ENCODE peak calls at places on chromosomes 7 and 10, in six cellular contexts. C is astrocyte, J is AG04449, B is sigmoid colon, D is lower lobe of right lung, Y is colonic mucosa. N is an unnamed sample.

GRCh38 chr10:10816453-10816852 is 201.2 kb upstream of the CELF2 start:
- DNase-seq in C (peak), D (no peak), J (peak), B (no peak), Y (no peak), N (no peak)

GRCh38 chr10:130606001-130606405 is 469.8 kb downstream of the GLRX3 start:
- DNase-seq in C (no peak), B (no peak), Y (no peak), J (no peak), D (no peak), N (no peak)

GRCh38 chr10:88125766-88126165 is 262.3 kb downstream of the PTEN start:
- DNase-seq in Y (no peak), J (no peak), B (no peak), D (no peak), C (no peak), N (no peak)

GRCh38 chr7:46848944-46849343 is 733.0 kb downstream of the TNS3 start:
- DNase-seq in J (peak), B (no peak), D (no peak), C (peak), Y (no peak), N (no peak)

GRCh38 chr10:26278295-26278694 is 61.7 kb downstream of the GAD2 start:
- DNase-seq in Y (no peak), C (no peak), B (no peak), D (no peak), J (no peak), N (no peak)

GRCh38 chr10:79102056-79102874 is 33.5 kb downstream of the ZMIZ1 start:
- DNase-seq in J (no peak), D (no peak), B (peak), C (peak), Y (peak), N (no peak)

GRCh38 chr10:104424719-104425118 is 71.1 kb downstream of the CFAP58 start:
- DNase-seq in B (no peak), J (no peak), Y (no peak), C (no peak), D (no peak), N (no peak)

GRCh38 chr10:123786306-123786705 is 105.3 kb downstream of the CPXM2 start:
- DNase-seq in Y (peak), C (no peak), B (no peak), J (no peak), D (no peak), N (no peak)

GRCh38 chr7:416761-417624 is 102.7 kb downstream of the PDGFA start:
- DNase-seq in D (peak), J (no peak), B (peak), Y (no peak), C (no peak), N (peak)

GRCh38 chr10:101217450-101218281 is 11.6 kb downstream of the LBX1 start:
- DNase-seq in C (peak), J (no peak), Y (no peak), B (no peak), D (no peak), N (no peak)

GRCh38 chr10:5692476-5693358 is 8.1 kb downstream of the TASOR2 start:
- DNase-seq in J (no peak), C (peak), B (peak), Y (peak), D (peak), N (peak)

GRCh38 chr7:1459930-1460756 is 873 bp upstream of the MICALL2 start:
- DNase-seq in Y (no peak), C (no peak), B (peak), D (peak), J (no peak), N (no peak)

GRCh38 chr7:44157116-44158059 is 16.3 kb upstream of the MYL7 start:
- DNase-seq in Y (no peak), B (no peak), J (no peak), C (no peak), D (no peak), N (no peak)

GRCh38 chr10:18610517-18610916 is 40.9 kb downstream of the NSUN6 start:
- DNase-seq in J (peak), D (no peak), Y (peak), B (no peak), C (peak), N (no peak)

GRCh38 chr10:125799446-125799845 is 23.6 kb downstream of the UROS start:
- DNase-seq in B (no peak), C (no peak), J (no peak), D (no peak), Y (no peak), N (no peak)

GRCh38 chr7:150379590-150380379 is 655 bp downstream of the ZNF775 start:
- DNase-seq in J (no peak), C (no peak), B (peak), Y (peak), D (no peak), N (no peak)

GRCh38 chr10:5159126-5159525 is 25.8 kb downstream of the AKR1C8 start:
- DNase-seq in B (no peak), C (no peak), Y (no peak), J (no peak), D (no peak), N (no peak)

GRCh38 chr7:122885583-122886356 is 490 bp downstream of the CADPS2 start:
- DNase-seq in B (peak), Y (peak), J (no peak), C (peak), D (peak), N (peak)

GRCh38 chr10:67288688-67289410 is 363.0 kb downstream of the LRRTM3 start:
- DNase-seq in C (no peak), D (no peak), B (no peak), J (no peak), Y (no peak), N (no peak)

GRCh38 chr7:51026341-51026740 is 243.6 kb upstream of the GRB10 start:
- DNase-seq in J (no peak), C (no peak), D (no peak), B (no peak), Y (peak), N (peak)

GRCh38 chr10:74371696-74372095 is 220.7 kb downstream of the ADK start:
- DNase-seq in Y (no peak), J (no peak), C (peak), B (no peak), D (no peak), N (no peak)

GRCh38 chr10:99329891-99330674 is 927 bp downstream of the CNNM1 start:
- DNase-seq in Y (no peak), B (peak), C (no peak), J (no peak), D (peak), N (peak)

GRCh38 chr7:13989944-13990295 is 454 bp upstream of the ETV1 start:
- DNase-seq in Y (peak), C (no peak), B (no peak), D (no peak), J (no peak), N (no peak)

GRCh38 chr7:96021533-96021932 is 249.2 kb downstream of the DYNC1I1 start:
- DNase-seq in C (no peak), J (no peak), B (no peak), D (no peak), Y (no peak), N (no peak)

GRCh38 chr10:59434463-59435326 is 72.3 kb upstream of the FAM13C start:
- DNase-seq in C (peak), B (no peak), Y (no peak), J (no peak), D (no peak), N (no peak)

GRCh38 chr7:153886506-153887391 is 165.4 kb upstream of the DPP6 start:
- DNase-seq in B (peak), Y (no peak), J (no peak), C (no peak), D (no peak), N (no peak)

DNA sequence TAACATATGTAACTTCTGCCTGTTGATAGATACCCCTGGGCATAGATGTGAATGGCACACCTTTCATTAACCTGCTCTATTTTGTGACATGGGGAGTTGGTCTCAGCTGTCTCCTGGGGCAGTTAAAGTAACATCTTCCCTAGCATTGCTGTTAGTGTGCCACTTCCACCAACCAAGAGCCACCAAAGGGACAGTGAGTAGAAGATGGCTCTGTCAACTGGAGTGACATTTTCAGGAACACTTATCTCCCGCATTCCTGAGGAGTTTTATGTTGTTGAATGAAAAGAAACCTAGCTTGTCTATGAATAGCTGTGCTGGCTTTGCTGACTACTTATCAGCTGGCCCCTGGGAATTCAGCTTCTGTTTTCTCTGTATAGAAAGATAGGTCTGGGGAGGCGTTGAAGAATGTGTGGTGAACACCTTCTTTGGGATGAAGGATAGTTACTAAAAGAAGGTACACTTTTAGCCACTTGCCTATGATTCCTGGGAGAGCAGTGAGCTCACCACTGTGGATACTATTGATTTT is 7.4 kb downstream of the STARD3NL start:
- DNase-seq in Y (no peak), J (no peak), B (no peak), C (no peak), D (no peak), N (no peak)
- TF ChIP-seq CTCF in Y (no peak), J (no peak), B (no peak), C (no peak), D (no peak), N (no peak)

GRCh38 chr7:146232604-146233003 is 116.0 kb downstream of the CNTNAP2 start:
- DNase-seq in D (no peak), J (no peak), B (no peak), Y (no peak), C (no peak), N (no peak)

GRCh38 chr7:146235210-146235609 is 118.6 kb downstream of the CNTNAP2 start:
- DNase-seq in J (no peak), Y (no peak), C (no peak), D (no peak), B (no peak), N (no peak)
- H3K4me3 ChIP-seq in J (no peak), Y (no peak), C (no peak), D (no peak), B (no peak), N (no peak)

DNA sequence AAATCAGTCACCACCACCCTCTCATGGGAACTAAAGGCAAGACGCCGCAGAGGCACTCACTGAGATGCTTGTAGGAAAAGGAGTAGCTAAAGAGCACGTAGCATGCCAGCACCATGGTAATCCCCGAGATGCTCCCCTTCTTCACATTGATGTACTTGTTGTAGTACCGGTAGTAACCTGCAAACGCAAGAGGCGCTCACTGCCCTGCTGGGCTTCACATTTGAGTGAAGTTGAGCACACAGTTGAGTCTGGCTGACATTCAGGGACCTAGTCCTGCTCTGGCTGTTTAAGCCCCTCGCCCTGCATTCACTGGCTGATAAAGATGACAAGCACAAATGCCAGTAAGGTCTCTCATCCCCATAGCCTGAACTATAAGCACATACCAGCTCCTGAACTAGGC is 6.9 kb downstream of the ATP5MF start:
- DNase-seq in B (no peak), Y (no peak), D (no peak), J (no peak), C (no peak), N (no peak)
- TF ChIP-seq CTCF in B (no peak), Y (no peak), D (no peak), J (no peak), C (peak), N (no peak)

GRCh38 chr7:3300221-3300650 is 816 bp upstream of the SDK1 start:
- DNase-seq in B (peak), D (no peak), C (peak), J (no peak), Y (no peak), N (no peak)
- H3K4me3 ChIP-seq in B (peak), D (peak), C (peak), J (no peak), Y (peak), N (peak)

DNA sequence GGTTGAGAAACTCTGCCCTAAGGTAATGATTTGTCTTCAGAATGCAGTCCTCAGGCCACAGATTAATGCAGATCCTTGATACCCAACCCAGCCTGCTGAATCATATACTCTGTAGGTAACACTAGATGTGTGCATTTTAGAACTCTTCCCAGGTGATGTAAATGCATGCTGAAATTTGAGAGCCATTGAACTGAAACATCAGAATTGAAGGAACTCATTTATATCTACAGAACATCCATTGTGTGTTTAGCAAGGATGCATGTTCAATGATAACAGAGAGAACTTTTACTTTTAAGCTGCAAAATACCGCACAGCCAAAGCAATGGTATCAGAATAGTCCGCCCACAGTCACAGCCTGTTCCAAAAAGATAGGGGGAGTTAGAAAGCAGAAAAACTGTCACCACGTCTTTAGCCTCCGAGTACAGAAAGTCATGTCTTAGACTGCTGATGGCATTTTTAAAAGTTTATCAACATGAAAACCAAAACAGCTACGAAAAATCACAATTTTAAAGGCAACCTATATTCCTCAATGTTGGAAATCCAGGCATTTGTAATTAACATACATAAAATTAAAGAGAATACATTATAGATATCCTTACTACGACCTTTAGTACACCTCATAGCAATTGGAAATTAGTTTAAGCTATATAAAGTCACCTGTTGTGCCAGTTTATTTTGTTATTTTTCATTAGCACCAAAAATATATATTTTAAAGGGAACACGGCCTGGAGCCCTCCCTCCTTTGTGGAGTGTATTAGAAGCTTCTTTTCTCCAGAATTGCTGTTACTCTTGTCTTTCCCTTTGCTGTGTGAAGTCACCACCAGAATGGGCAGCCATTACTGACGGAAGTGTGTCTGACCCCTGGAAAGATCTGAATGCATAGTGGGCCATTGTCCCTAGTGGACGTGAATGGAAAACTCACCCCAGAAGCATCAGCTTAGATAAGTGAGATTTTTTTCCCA is 65.8 kb upstream of the PRKAR2B start:
- DNase-seq in B (no peak), C (no peak), D (no peak), J (no peak), Y (no peak), N (no peak)
- TF ChIP-seq CTCF in B (no peak), C (no peak), D (no peak), J (no peak), Y (no peak), N (no peak)

GRCh38 chr7:131556055-131556911 is at the start of gene PODXL:
- DNase-seq in D (peak), J (no peak), B (peak), C (peak), Y (peak), N (peak)

GRCh38 chr7:131553906-131554305 is 2.5 kb downstream of the PODXL start:
- DNase-seq in C (no peak), D (no peak), J (no peak), B (no peak), Y (no peak), N (no peak)

GRCh38 chr7:131556912-131557457 is 557 bp upstream of the PODXL start:
- DNase-seq in Y (no peak), D (no peak), J (no peak), C (no peak), B (no peak), N (no peak)

GRCh38 chr7:131555565-131556054 is 818 bp downstream of the PODXL start:
- DNase-seq in Y (no peak), C (no peak), B (peak), J (no peak), D (no peak), N (no peak)

GRCh38 chr7:131554880-131555516 is 1.4 kb downstream of the PODXL start:
- DNase-seq in D (no peak), Y (no peak), C (no peak), B (no peak), J (no peak), N (no peak)
- H3K4me3 ChIP-seq in D (peak), Y (peak), C (peak), B (peak), J (no peak), N (peak)

DNA sequence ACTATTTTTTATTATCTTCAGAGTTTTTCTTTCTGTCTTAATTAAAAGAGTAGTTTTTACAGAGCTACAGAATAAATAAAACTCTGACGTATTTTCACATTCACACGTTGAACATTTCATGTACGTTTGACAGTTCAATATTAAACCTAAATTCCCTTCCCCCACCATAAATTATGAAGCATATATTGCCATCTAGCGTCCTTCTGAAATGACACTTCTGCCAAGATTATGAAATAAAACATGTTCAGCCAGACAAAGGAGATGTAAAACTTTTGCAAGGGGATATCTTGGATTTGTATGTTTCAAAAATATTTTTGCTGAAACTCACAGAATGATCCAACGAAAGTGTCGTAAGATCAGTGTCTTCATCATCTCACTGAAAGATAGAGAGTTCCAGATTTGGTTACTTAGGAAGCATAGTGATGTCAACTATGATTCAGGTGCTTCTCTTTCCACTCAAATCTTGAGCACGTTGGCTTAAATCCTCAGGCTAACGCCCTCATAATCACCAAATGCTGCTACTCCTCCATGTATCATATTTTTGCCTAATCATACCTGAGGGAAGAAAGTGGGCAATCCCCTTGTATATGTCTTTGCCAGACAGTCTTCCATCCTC is 904.3 kb downstream of the XPNPEP1 start:
- DNase-seq in D (no peak), C (no peak), Y (no peak), B (no peak), J (no peak), N (no peak)
- TF ChIP-seq CTCF in D (no peak), C (no peak), Y (no peak), B (no peak), J (no peak), N (peak)

GRCh38 chr7:92133133-92133736 is 1.0 kb downstream of the CYP51A1 start:
- DNase-seq in C (peak), J (no peak), D (no peak), B (no peak), Y (peak), N (no peak)

GRCh38 chr7:92134271-92135099 is at the start of gene CYP51A1:
- DNase-seq in D (peak), J (peak), B (peak), C (peak), Y (peak), N (peak)

GRCh38 chr7:92131093-92131492 is 3.2 kb downstream of the CYP51A1 start:
- DNase-seq in Y (no peak), B (no peak), J (no peak), C (no peak), D (no peak), N (no peak)

GRCh38 chr7:92133737-92134270 is 473 bp downstream of the CYP51A1 start:
- DNase-seq in Y (peak), J (no peak), C (peak), D (peak), B (peak), N (peak)

DNA sequence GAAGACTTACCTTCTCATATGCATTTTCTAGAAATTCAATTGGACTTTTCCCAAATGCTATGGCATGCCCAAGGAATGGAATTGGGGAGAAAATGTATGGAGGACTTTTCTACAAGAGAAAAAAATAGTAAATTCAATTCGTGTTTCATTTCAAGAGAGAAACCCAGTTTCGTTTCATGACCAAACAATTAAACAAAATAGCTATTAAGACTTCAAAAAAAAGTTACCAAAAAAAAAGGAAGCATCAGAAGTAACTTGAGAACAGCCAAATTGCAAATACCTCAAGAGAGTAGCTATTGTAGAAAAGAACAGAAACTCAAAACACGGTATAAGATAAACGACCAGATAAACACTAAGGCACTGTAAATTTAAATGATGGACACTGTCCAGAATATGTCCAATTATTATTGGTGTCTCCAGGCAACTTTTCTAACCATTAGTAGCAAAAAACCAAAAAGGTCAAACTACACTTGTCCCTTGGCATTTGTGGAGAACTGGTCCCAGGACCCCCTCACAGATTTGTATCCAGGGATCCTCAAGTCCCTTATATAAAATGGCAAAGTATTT is 2.4 kb downstream of the CYP51A1 start:
- DNase-seq in J (no peak), B (no peak), Y (no peak), D (no peak), C (no peak), N (no peak)
- H3K4me3 ChIP-seq in J (no peak), B (no peak), Y (no peak), D (peak), C (no peak), N (peak)

DNA sequence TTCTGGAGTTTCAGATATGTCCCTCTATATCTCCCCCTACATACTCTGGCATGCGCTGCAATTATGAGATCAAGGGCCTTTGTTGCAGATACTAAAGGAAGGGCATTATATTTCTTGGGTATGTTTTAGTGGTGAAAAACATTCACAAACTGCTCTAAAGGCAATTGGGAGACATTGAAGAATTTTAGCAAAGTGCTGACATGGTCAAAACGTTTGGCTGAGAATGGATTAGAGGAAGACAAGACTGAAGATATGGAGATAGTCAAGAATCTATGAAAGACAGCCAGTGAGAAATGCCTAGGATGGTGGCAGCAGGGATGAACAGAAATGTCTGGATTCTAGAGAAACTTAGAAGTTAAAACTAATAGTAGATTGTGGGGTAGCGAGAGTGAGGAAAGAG is 104.5 kb upstream of the CABCOCO1 start:
- DNase-seq in D (no peak), C (no peak), B (no peak), Y (no peak), J (no peak), N (no peak)
- TF ChIP-seq CTCF in D (no peak), C (no peak), B (no peak), Y (no peak), J (no peak), N (no peak)